ENCODE peak calls at places on chromosome 3, in eight cellular contexts. S is iris pigment epithelial cell; F is pons; P is stimulated activated naive CD8-positive, alpha-beta T cell treated with anti-CD3 and anti-CD28 coated beads, Interleukin-15, amount 100 ng/mL, for 72 hours; M is lower leg skin; R is GM12892; Q is left ventricle myocardium inferior; D is T-helper 9 cell. C is an unnamed sample.

GRCh38 chr3:188253800-188254452 is 100.0 kb downstream of the LPP start:
- DNase-seq in D (no peak), P (no peak), M (no peak), R (no peak), F (no peak), Q (no peak), S (no peak), C (no peak)

GRCh38 chr3:7382293-7383033 is 521.5 kb downstream of the GRM7 start:
- DNase-seq in R (no peak), Q (no peak), S (peak; percentile 16), P (no peak), F (no peak), M (no peak), D (no peak), C (no peak)

GRCh38 chr3:10944866-10945265 is 47.7 kb upstream of the SLC6A1 start:
- DNase-seq in F (no peak), D (no peak), M (no peak), P (no peak), Q (no peak), S (no peak), R (no peak), C (no peak)

GRCh38 chr3:71514621-71515020 is 68.9 kb downstream of the FOXP1 start:
- DNase-seq in Q (no peak), S (peak; percentile 54), P (no peak), D (no peak), F (no peak), R (no peak), M (no peak), C (no peak)

GRCh38 chr3:192889694-192890093 is 28.0 kb downstream of the MB21D2 start:
- DNase-seq in M (no peak), Q (no peak), S (no peak), D (no peak), P (no peak), R (no peak), F (no peak), C (no peak)

GRCh38 chr3:51388286-51389029 is 2.6 kb upstream of the RBM15B start:
- DNase-seq in S (no peak), M (peak; percentile 37), D (no peak), Q (no peak), F (no peak), R (no peak), P (no peak), C (no peak)

GRCh38 chr3:11452988-11453847 is 181.0 kb downstream of the ATG7 start:
- DNase-seq in D (no peak), F (peak; percentile 86), P (no peak), R (no peak), S (peak; percentile 79), Q (no peak), M (no peak), C (no peak)

GRCh38 chr3:155676252-155676981 is 68.5 kb downstream of the PLCH1 start:
- DNase-seq in P (no peak), M (no peak), S (peak; percentile 65), F (peak; percentile 22), Q (peak; percentile 30), D (no peak), R (no peak), C (no peak)

GRCh38 chr3:149081772-149082171 is 4.6 kb downstream of the HLTF start:
- DNase-seq in P (no peak), Q (no peak), M (no peak), S (no peak), D (no peak), R (no peak), F (no peak), C (no peak)

GRCh38 chr3:139123377-139124095 is 78.8 kb upstream of the PRR23C start:
- DNase-seq in Q (no peak), D (no peak), P (no peak), F (no peak), S (peak; percentile 29), M (peak; percentile 11), R (no peak), C (no peak)

GRCh38 chr3:8663177-8664061 is 18.8 kb upstream of the SSUH2 start:
- DNase-seq in D (no peak), F (peak; percentile 69), P (peak; percentile 31), Q (peak; percentile 29), M (peak; percentile 48), R (peak; percentile 34), S (peak; percentile 61), C (no peak)

GRCh38 chr3:59809750-59810444 is 760.1 kb upstream of the CFAP20DC start:
- DNase-seq in Q (no peak), R (no peak), F (peak; percentile 69), M (no peak), S (peak; percentile 72), P (no peak), D (no peak), C (no peak)

GRCh38 chr3:49415931-49416601 is 3.8 kb downstream of the TCTA start:
- DNase-seq in F (peak; percentile 38), S (peak; percentile 35), Q (no peak), D (peak; percentile 50), R (no peak), M (no peak), P (peak; percentile 90), C (peak; percentile 79)